ENCODE peak calls at places on chromosomes 12 and 14, in six cellular contexts. One of them, this sample, is unnamed.

GRCh38 chr12:80000831-80001230 is 65.9 kb upstream of the PPP1R12A start:
- DNase-seq in heart right ventricle: no peak
- DNase-seq in A549: no peak
- DNase-seq in dorsolateral prefrontal cortex: no peak
- DNase-seq in heart left ventricle: no peak
- DNase-seq in AG04450: no peak
- DNase-seq in this sample: no peak

GRCh38 chr14:65186951-65187350 is 84.6 kb upstream of the MAX start:
- DNase-seq in heart right ventricle: no peak
- DNase-seq in A549: no peak
- DNase-seq in dorsolateral prefrontal cortex: no peak
- DNase-seq in heart left ventricle: no peak
- DNase-seq in AG04450: no peak
- DNase-seq in this sample: no peak

GRCh38 chr14:105076805-105077648 is 11.8 kb upstream of the GPR132 start:
- DNase-seq in heart right ventricle: no peak
- DNase-seq in A549: no peak
- DNase-seq in dorsolateral prefrontal cortex: no peak
- DNase-seq in heart left ventricle: no peak
- DNase-seq in AG04450: no peak
- DNase-seq in this sample: no peak

GRCh38 chr14:75216427-75217006 is 40.1 kb upstream of the TMED10 start:
- DNase-seq in heart right ventricle: no peak
- DNase-seq in A549: no peak
- DNase-seq in dorsolateral prefrontal cortex: no peak
- DNase-seq in heart left ventricle: no peak
- DNase-seq in AG04450: no peak
- DNase-seq in this sample: no peak

GRCh38 chr12:120388711-120389431 is 19.9 kb upstream of the MSI1 start:
- DNase-seq in heart right ventricle: no peak
- DNase-seq in A549: no peak
- DNase-seq in dorsolateral prefrontal cortex: no peak
- DNase-seq in heart left ventricle: no peak
- DNase-seq in AG04450: no peak
- DNase-seq in this sample: no peak

GRCh38 chr12:109115758-109116610 is at the start of gene ACACB:
- DNase-seq in heart right ventricle: peak; percentile 69
- DNase-seq in A549: no peak
- DNase-seq in dorsolateral prefrontal cortex: peak; percentile 74
- DNase-seq in heart left ventricle: peak; percentile 66
- DNase-seq in AG04450: no peak
- DNase-seq in this sample: no peak

GRCh38 chr12:15563683-15564082 is 225.5 kb downstream of the EPS8 start:
- DNase-seq in heart right ventricle: no peak
- DNase-seq in A549: no peak
- DNase-seq in dorsolateral prefrontal cortex: no peak
- DNase-seq in heart left ventricle: no peak
- DNase-seq in AG04450: peak; percentile 20
- DNase-seq in this sample: no peak

GRCh38 chr12:63900922-63901793 is 56.7 kb downstream of the SRGAP1 start:
- DNase-seq in heart right ventricle: no peak
- DNase-seq in A549: peak; percentile 74
- DNase-seq in dorsolateral prefrontal cortex: no peak
- DNase-seq in heart left ventricle: no peak
- DNase-seq in AG04450: no peak
- DNase-seq in this sample: no peak

GRCh38 chr12:84508325-84508861 is 404.2 kb downstream of the SLC6A15 start:
- DNase-seq in heart right ventricle: peak; percentile 11
- DNase-seq in A549: peak; percentile 11
- DNase-seq in dorsolateral prefrontal cortex: no peak
- DNase-seq in heart left ventricle: no peak
- DNase-seq in AG04450: no peak
- DNase-seq in this sample: no peak

GRCh38 chr14:54555651-54556050 is 11.3 kb upstream of the SAMD4A start:
- DNase-seq in heart right ventricle: no peak
- DNase-seq in A549: peak; percentile 10
- DNase-seq in dorsolateral prefrontal cortex: no peak
- DNase-seq in heart left ventricle: no peak
- DNase-seq in AG04450: no peak
- DNase-seq in this sample: no peak

GRCh38 chr14:78399316-78399889 is 229.2 kb downstream of the NRXN3 start:
- DNase-seq in heart right ventricle: peak; percentile 8
- DNase-seq in A549: no peak
- DNase-seq in dorsolateral prefrontal cortex: no peak
- DNase-seq in heart left ventricle: no peak
- DNase-seq in AG04450: no peak
- DNase-seq in this sample: no peak

GRCh38 chr14:62428429-62429203 is 616.6 kb downstream of the KCNH5 start:
- DNase-seq in heart right ventricle: no peak
- DNase-seq in A549: no peak
- DNase-seq in dorsolateral prefrontal cortex: no peak
- DNase-seq in heart left ventricle: no peak
- DNase-seq in AG04450: no peak
- DNase-seq in this sample: no peak

GRCh38 chr14:69928111-69928523 is 48.9 kb downstream of the SMOC1 start:
- DNase-seq in heart right ventricle: no peak
- DNase-seq in A549: no peak
- DNase-seq in dorsolateral prefrontal cortex: no peak
- DNase-seq in heart left ventricle: no peak
- DNase-seq in AG04450: peak; percentile 58
- DNase-seq in this sample: no peak

GRCh38 chr14:104931771-104932675 is 7.3 kb downstream of the PLD4 start:
- DNase-seq in heart right ventricle: no peak
- DNase-seq in A549: no peak
- DNase-seq in dorsolateral prefrontal cortex: peak; percentile 25
- DNase-seq in heart left ventricle: no peak
- DNase-seq in AG04450: no peak
- DNase-seq in this sample: peak; percentile 36

GRCh38 chr12:124277394-124278222 is 17.3 kb upstream of the RFLNA start:
- DNase-seq in heart right ventricle: no peak
- DNase-seq in A549: no peak
- DNase-seq in dorsolateral prefrontal cortex: no peak
- DNase-seq in heart left ventricle: no peak
- DNase-seq in AG04450: no peak
- DNase-seq in this sample: no peak

GRCh38 chr14:39050389-39050788 is 52.6 kb downstream of the SEC23A start:
- DNase-seq in heart right ventricle: no peak
- DNase-seq in A549: no peak
- DNase-seq in dorsolateral prefrontal cortex: no peak
- DNase-seq in heart left ventricle: no peak
- DNase-seq in AG04450: peak; percentile 10
- DNase-seq in this sample: peak; percentile 10

GRCh38 chr14:59454131-59454530 is 11.0 kb downstream of the GPR135 start:
- DNase-seq in heart right ventricle: no peak
- DNase-seq in A549: no peak
- DNase-seq in dorsolateral prefrontal cortex: no peak
- DNase-seq in heart left ventricle: peak; percentile 15
- DNase-seq in AG04450: peak; percentile 76
- DNase-seq in this sample: no peak

GRCh38 chr12:54723653-54724256 is 75.6 kb upstream of the DCD start:
- DNase-seq in heart right ventricle: no peak
- DNase-seq in A549: no peak
- DNase-seq in dorsolateral prefrontal cortex: no peak
- DNase-seq in heart left ventricle: no peak
- DNase-seq in AG04450: no peak
- DNase-seq in this sample: peak; percentile 13

GRCh38 chr14:23047751-23048693 is 6.0 kb downstream of the PSMB11 start:
- DNase-seq in heart right ventricle: no peak
- DNase-seq in A549: no peak
- DNase-seq in dorsolateral prefrontal cortex: no peak
- DNase-seq in heart left ventricle: no peak
- DNase-seq in AG04450: no peak
- DNase-seq in this sample: no peak

GRCh38 chr14:104436047-104436531 is 143.5 kb upstream of the C14orf180 start:
- DNase-seq in heart right ventricle: peak; percentile 82
- DNase-seq in A549: no peak
- DNase-seq in dorsolateral prefrontal cortex: no peak
- DNase-seq in heart left ventricle: peak; percentile 83
- DNase-seq in AG04450: no peak
- DNase-seq in this sample: peak; percentile 29

GRCh38 chr14:88045705-88046104 is 40.8 kb downstream of the GPR65 start:
- DNase-seq in heart right ventricle: peak; percentile 15
- DNase-seq in A549: no peak
- DNase-seq in dorsolateral prefrontal cortex: no peak
- DNase-seq in heart left ventricle: peak; percentile 29
- DNase-seq in AG04450: no peak
- DNase-seq in this sample: no peak

GRCh38 chr12:111446631-111447570 is 41.2 kb downstream of the SH2B3 start:
- DNase-seq in heart right ventricle: no peak
- DNase-seq in A549: no peak
- DNase-seq in dorsolateral prefrontal cortex: peak; percentile 18
- DNase-seq in heart left ventricle: no peak
- DNase-seq in AG04450: no peak
- DNase-seq in this sample: no peak

GRCh38 chr14:47039336-47039735 is 387.8 kb upstream of the RPL10L start:
- DNase-seq in heart right ventricle: no peak
- DNase-seq in A549: no peak
- DNase-seq in dorsolateral prefrontal cortex: no peak
- DNase-seq in heart left ventricle: no peak
- DNase-seq in AG04450: no peak
- DNase-seq in this sample: no peak

GRCh38 chr12:21248679-21249078 is 86.0 kb downstream of the SLCO1A2 start:
- DNase-seq in heart right ventricle: no peak
- DNase-seq in A549: no peak
- DNase-seq in dorsolateral prefrontal cortex: no peak
- DNase-seq in heart left ventricle: no peak
- DNase-seq in AG04450: no peak
- DNase-seq in this sample: no peak

GRCh38 chr14:73741876-73742519 is 27.8 kb upstream of the PNMA1 start:
- DNase-seq in heart right ventricle: no peak
- DNase-seq in A549: no peak
- DNase-seq in dorsolateral prefrontal cortex: no peak
- DNase-seq in heart left ventricle: no peak
- DNase-seq in AG04450: no peak
- DNase-seq in this sample: no peak

GRCh38 chr12:99852666-99853065 is 132.1 kb downstream of the ANKS1B start:
- DNase-seq in heart right ventricle: no peak
- DNase-seq in A549: no peak
- DNase-seq in dorsolateral prefrontal cortex: no peak
- DNase-seq in heart left ventricle: no peak
- DNase-seq in AG04450: no peak
- DNase-seq in this sample: no peak

DNA sequence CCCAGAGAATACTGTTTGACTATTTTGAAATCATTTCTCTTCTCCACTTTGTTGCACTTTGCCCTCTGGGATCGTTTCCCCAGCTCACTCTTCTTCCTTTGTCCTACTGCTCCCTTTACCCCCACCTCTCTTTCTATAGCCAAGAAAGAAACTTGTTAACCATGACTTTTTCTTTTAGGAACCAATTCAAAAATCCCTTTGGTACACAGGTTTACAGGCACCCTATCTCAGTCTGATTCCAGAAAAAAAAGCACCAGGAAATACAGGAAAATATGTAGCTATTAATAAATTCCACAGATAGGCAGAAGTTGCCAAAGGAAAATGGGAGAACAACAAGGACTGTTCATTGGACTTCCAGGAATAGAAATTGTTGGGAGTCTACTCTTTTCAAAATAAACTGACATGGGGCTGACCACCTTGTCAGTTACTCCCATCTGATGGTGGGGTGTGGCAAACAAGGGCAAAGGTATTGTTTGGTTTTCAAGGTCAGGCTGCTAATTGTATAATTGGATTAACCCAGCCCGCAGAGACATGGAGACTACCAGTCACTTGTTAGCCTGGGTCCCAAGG is 82.4 kb downstream of the CRADD start:
- DNase-seq in heart right ventricle: no peak
- DNase-seq in A549: no peak
- DNase-seq in dorsolateral prefrontal cortex: no peak
- DNase-seq in heart left ventricle: no peak
- DNase-seq in AG04450: no peak
- DNase-seq in this sample: no peak
- TF ChIP-seq CTCF in heart right ventricle: no peak
- TF ChIP-seq CTCF in A549: no peak
- TF ChIP-seq CTCF in dorsolateral prefrontal cortex: no peak
- TF ChIP-seq CTCF in heart left ventricle: no peak
- TF ChIP-seq CTCF in AG04450: no peak
- TF ChIP-seq CTCF in this sample: no peak

GRCh38 chr14:93081875-93082570 is 33.7 kb downstream of the ITPK1 start:
- DNase-seq in heart right ventricle: no peak
- DNase-seq in A549: no peak
- DNase-seq in dorsolateral prefrontal cortex: no peak
- DNase-seq in heart left ventricle: no peak
- DNase-seq in AG04450: no peak
- DNase-seq in this sample: peak; percentile 50

GRCh38 chr14:93079865-93080403 is 35.8 kb downstream of the ITPK1 start:
- DNase-seq in heart right ventricle: no peak
- DNase-seq in A549: no peak
- DNase-seq in dorsolateral prefrontal cortex: no peak
- DNase-seq in heart left ventricle: no peak
- DNase-seq in AG04450: no peak
- DNase-seq in this sample: no peak

GRCh38 chr14:93076755-93077154 is 39.0 kb downstream of the ITPK1 start:
- DNase-seq in heart right ventricle: no peak
- DNase-seq in A549: no peak
- DNase-seq in dorsolateral prefrontal cortex: no peak
- DNase-seq in heart left ventricle: no peak
- DNase-seq in AG04450: no peak
- DNase-seq in this sample: no peak

GRCh38 chr14:93078830-93079229 is 36.9 kb downstream of the ITPK1 start:
- DNase-seq in heart right ventricle: no peak
- DNase-seq in A549: no peak
- DNase-seq in dorsolateral prefrontal cortex: no peak
- DNase-seq in heart left ventricle: no peak
- DNase-seq in AG04450: no peak
- DNase-seq in this sample: no peak

GRCh38 chr14:93079321-93079720 is 36.4 kb downstream of the ITPK1 start:
- DNase-seq in heart right ventricle: no peak
- DNase-seq in A549: no peak
- DNase-seq in dorsolateral prefrontal cortex: no peak
- DNase-seq in heart left ventricle: no peak
- DNase-seq in AG04450: no peak
- DNase-seq in this sample: no peak
- TF ChIP-seq CTCF in heart right ventricle: no peak
- TF ChIP-seq CTCF in A549: no peak
- TF ChIP-seq CTCF in dorsolateral prefrontal cortex: no peak
- TF ChIP-seq CTCF in heart left ventricle: no peak
- TF ChIP-seq CTCF in AG04450: no peak
- TF ChIP-seq CTCF in this sample: no peak

GRCh38 chr12:59677857-59678256 is 82.0 kb downstream of the SLC16A7 start:
- DNase-seq in heart right ventricle: no peak
- DNase-seq in A549: no peak
- DNase-seq in dorsolateral prefrontal cortex: no peak
- DNase-seq in heart left ventricle: no peak
- DNase-seq in AG04450: no peak
- DNase-seq in this sample: no peak
- TF ChIP-seq CTCF in heart right ventricle: no peak
- TF ChIP-seq CTCF in A549: no peak
- TF ChIP-seq CTCF in dorsolateral prefrontal cortex: no peak
- TF ChIP-seq CTCF in heart left ventricle: no peak
- TF ChIP-seq CTCF in AG04450: no peak
- TF ChIP-seq CTCF in this sample: no peak

DNA sequence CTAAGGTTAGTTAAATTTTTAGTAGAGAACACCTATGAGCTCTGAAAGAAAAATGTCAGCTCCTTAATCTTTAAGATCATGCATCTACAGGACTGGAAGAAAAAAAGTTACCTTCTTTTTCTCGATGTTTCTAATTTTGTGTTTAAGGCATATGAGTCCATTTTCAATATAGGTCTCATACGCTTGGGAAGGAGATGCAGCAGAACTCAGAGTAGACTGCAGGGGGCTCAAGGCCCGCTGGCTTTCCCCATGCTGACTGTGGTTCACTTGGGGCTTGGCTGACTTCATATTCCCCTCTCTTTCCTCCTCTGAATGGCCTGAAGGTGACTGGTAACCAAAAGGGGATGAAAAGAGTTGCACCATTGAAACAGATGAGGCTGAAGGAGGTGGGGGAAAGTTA is 1.5 kb downstream of the CAPRIN2 start:
- DNase-seq in heart right ventricle: no peak
- DNase-seq in A549: peak; percentile 40
- DNase-seq in dorsolateral prefrontal cortex: no peak
- DNase-seq in heart left ventricle: no peak
- DNase-seq in AG04450: no peak
- DNase-seq in this sample: peak; percentile 34
- TF ChIP-seq CTCF in heart right ventricle: peak; percentile 26
- TF ChIP-seq CTCF in A549: peak; percentile 20
- TF ChIP-seq CTCF in dorsolateral prefrontal cortex: no peak
- TF ChIP-seq CTCF in heart left ventricle: no peak
- TF ChIP-seq CTCF in AG04450: peak; percentile 55
- TF ChIP-seq CTCF in this sample: no peak